ENCODE peak calls at places on chromosome 6, in five cellular contexts. T is upper lobe of right lung; F is heart left ventricle; D is aorta; X is CD4-positive, alpha-beta memory T cell. S is an unnamed sample.

GRCh38 chr6:136728033-136728939 is 64.0 kb downstream of the MAP3K5 start:
- DNase-seq in T (no peak), D (no peak), X (no peak), F (no peak), S (no peak)

GRCh38 chr6:42409582-42409981 is 42.1 kb downstream of the TRERF1 start:
- DNase-seq in D (no peak), T (no peak), X (no peak), F (no peak), S (no peak)

GRCh38 chr6:17935188-17936149 is 52.0 kb downstream of the KIF13A start:
- DNase-seq in T (no peak), X (no peak), D (no peak), F (no peak), S (no peak)

GRCh38 chr6:25486580-25486979 is 165.4 kb upstream of the SCGN start:
- DNase-seq in X (no peak), D (no peak), T (no peak), F (no peak), S (no peak)

GRCh38 chr6:6332240-6332639 is 11.8 kb upstream of the F13A1 start:
- DNase-seq in D (no peak), X (no peak), T (no peak), F (no peak), S (no peak)

GRCh38 chr6:128519931-128520435 is 416 bp downstream of the PTPRK start:
- DNase-seq in F (peak; percentile 79), X (peak; percentile 45), D (peak; percentile 64), T (peak; percentile 86), S (peak; percentile 42)

GRCh38 chr6:140252099-140252498 is 877.7 kb upstream of the CITED2 start:
- DNase-seq in F (no peak), T (no peak), X (no peak), D (no peak), S (no peak)

GRCh38 chr6:145544514-145544913 is 190.8 kb downstream of the EPM2A start:
- DNase-seq in D (no peak), T (no peak), X (no peak), F (no peak), S (no peak)

GRCh38 chr6:72783667-72784066 is 161.8 kb downstream of the KCNQ5 start:
- DNase-seq in F (no peak), D (no peak), X (no peak), T (no peak), S (no peak)

GRCh38 chr6:5205877-5206840 is 54.6 kb downstream of the LYRM4 start:
- DNase-seq in D (peak; percentile 59), X (no peak), F (peak; percentile 69), T (no peak), S (no peak)

GRCh38 chr6:98894810-98895209 is 52.9 kb downstream of the FBXL4 start:
- DNase-seq in T (no peak), F (no peak), D (no peak), X (no peak), S (no peak)

GRCh38 chr6:79570802-79571367 is 33.7 kb upstream of the LCA5 start:
- DNase-seq in X (peak; percentile 26), D (no peak), F (no peak), T (no peak), S (no peak)

GRCh38 chr6:134662077-134662476 is 287.8 kb downstream of the ALDH8A1 start:
- DNase-seq in X (no peak), D (no peak), T (no peak), F (no peak), S (no peak)

GRCh38 chr6:106973018-106973840 is 1.3 kb downstream of the CD24 start:
- DNase-seq in T (peak; percentile 65), D (peak; percentile 46), F (no peak), X (no peak), S (no peak)

GRCh38 chr6:24864345-24864744 is 65.6 kb upstream of the ARMH2 start:
- DNase-seq in T (no peak), D (no peak), X (no peak), F (no peak), S (no peak)

GRCh38 chr6:134735461-134735860 is 214.4 kb downstream of the ALDH8A1 start:
- DNase-seq in X (no peak), D (no peak), T (no peak), F (no peak), S (no peak)

GRCh38 chr6:45476341-45476740 is 98.6 kb upstream of the SUPT3H start:
- DNase-seq in D (no peak), F (no peak), T (no peak), X (no peak), S (no peak)

GRCh38 chr6:45479834-45480696 is 102.3 kb upstream of the SUPT3H start:
- DNase-seq in D (no peak), F (no peak), X (no peak), T (no peak), S (no peak)

GRCh38 chr6:45478235-45478634 is 100.5 kb upstream of the SUPT3H start:
- DNase-seq in D (no peak), F (no peak), X (no peak), T (no peak), S (no peak)

GRCh38 chr6:45477785-45478184 is 100.1 kb upstream of the SUPT3H start:
- DNase-seq in X (no peak), F (no peak), T (no peak), D (no peak), S (no peak)

DNA sequence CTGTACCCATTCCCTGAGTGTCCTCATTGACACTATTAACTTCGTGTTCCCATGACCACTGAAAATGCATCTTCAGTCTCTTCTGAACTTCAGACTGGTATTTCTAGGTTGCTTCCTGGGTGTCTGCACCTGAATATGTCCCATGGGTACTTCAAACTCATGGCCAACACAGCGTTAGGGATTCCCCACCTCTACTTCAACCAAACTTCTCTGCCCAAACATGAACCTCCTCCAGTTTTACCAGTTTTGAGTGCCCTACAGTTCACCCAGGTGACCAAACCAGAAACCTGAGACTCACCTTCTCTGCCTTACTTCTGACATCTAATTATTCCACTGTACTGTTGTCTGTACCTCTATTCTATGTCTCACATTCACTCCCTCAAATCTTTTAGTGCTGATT is 99.5 kb upstream of the SUPT3H start:
- DNase-seq in D (no peak), X (no peak), T (no peak), F (no peak), S (no peak)
- H3K4me3 ChIP-seq in D (no peak overlapping the region), X (no peak overlapping the region), T (no peak overlapping the region), F (no peak overlapping the region), S (no peak overlapping the region)

DNA sequence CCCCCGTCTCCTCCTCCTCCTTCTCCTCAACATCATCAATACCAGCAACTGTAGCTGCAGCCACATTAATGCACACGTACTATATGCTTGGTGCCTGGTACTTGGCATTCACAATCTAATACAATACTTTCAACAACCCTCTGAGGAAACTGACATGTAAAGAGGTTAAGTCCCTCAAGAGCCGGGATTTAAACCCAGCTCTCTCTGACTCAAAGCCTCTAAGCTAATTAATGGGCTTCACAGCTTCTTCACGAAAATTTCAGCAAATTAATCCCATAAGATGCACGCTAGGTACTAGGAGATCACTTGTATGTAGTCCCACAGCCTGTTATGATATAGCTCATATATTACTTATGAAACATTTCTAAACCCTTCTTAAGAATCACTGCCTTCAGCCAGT is 73.1 kb upstream of the IPCEF1 start:
- DNase-seq in F (no peak), D (no peak), T (no peak), X (no peak), S (no peak)
- H3K4me1 ChIP-seq in F (no peaks in the 10 kb centered on the region), D (peaks cover 11% of the 10 kb centered on the region), T (no peaks in the 10 kb centered on the region), X (no peaks in the 10 kb centered on the region), S (no peaks in the 10 kb centered on the region)

DNA sequence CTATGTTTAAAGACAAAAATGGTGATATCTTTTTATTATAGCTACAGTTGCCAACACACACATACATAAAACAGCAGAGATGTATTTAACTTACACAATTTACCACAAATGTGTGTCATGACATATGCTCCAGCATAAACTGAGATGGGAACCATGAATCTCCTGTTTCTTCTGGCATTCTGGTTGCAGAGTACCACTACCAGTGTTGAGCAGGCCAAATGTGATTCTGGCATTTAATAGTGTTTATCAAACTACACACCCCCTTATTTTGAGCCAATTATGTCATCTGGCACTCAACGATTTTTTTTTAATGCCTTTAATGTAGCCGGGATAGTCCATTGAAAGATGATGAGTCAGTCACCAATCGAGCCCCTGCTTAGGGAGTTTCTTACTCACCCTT is 59.0 kb upstream of the TPD52L1 start:
- DNase-seq in T (no peak), X (no peak), F (no peak), D (no peak), S (no peak)
- H3K27ac ChIP-seq in T (no peak overlapping the region), X (no peak overlapping the region), F (no peak overlapping the region), D (no peak overlapping the region), S (no peak overlapping the region)

GRCh38 chr6:121523628-121524027 is 88.2 kb downstream of the GJA1 start:
- DNase-seq in X (no peak), T (no peak), F (no peak), D (no peak), S (no peak)

GRCh38 chr6:121522265-121522664 is 86.8 kb downstream of the GJA1 start:
- DNase-seq in X (no peak), T (no peak), F (no peak), D (no peak), S (no peak)

GRCh38 chr6:121522771-121523386 is 87.4 kb downstream of the GJA1 start:
- DNase-seq in F (no peak), X (no peak), D (no peak), T (no peak), S (no peak)

GRCh38 chr6:121521164-121521555 is 85.7 kb downstream of the GJA1 start:
- DNase-seq in T (no peak), F (no peak), D (no peak), X (no peak), S (no peak)

GRCh38 chr6:121520337-121521163 is 85.1 kb downstream of the GJA1 start:
- DNase-seq in X (no peak), F (no peak), D (no peak), T (no peak), S (no peak)
- H3K4me3 ChIP-seq in X (no peak overlapping the region), F (no peak overlapping the region), D (no peak overlapping the region), T (no peak overlapping the region), S (no peak overlapping the region)

GRCh38 chr6:36622901-36623546 is 28.9 kb downstream of the SRSF3 start:
- DNase-seq in F (no peak), X (no peak), D (peak; percentile 11), T (peak; percentile 26), S (no peak)
- H3K4me1 ChIP-seq in F (no peaks in the 10 kb centered on the region), X (peaks cover 9% of the 10 kb centered on the region), D (no peaks in the 10 kb centered on the region), T (peaks cover 33% of the 10 kb centered on the region), S (peaks cover 3% of the 10 kb centered on the region)

GRCh38 chr6:44022671-44023352 is 104.4 kb downstream of the MRPL14 start:
- DNase-seq in X (no peak), D (no peak), T (peak; percentile 34), F (no peak), S (no peak)

GRCh38 chr6:44020664-44021425 is 106.4 kb downstream of the MRPL14 start:
- DNase-seq in D (no peak), T (peak; percentile 18), X (no peak), F (no peak), S (no peak)

GRCh38 chr6:44020148-44020547 is 107.1 kb downstream of the MRPL14 start:
- DNase-seq in F (no peak), X (no peak), T (peak; percentile 30), D (no peak), S (no peak)

GRCh38 chr6:44022296-44022661 is 105.0 kb downstream of the MRPL14 start:
- DNase-seq in T (peak; percentile 45), X (no peak), D (no peak), F (no peak), S (no peak)

GRCh38 chr6:44021628-44022295 is 105.5 kb downstream of the MRPL14 start:
- DNase-seq in X (no peak), F (no peak), T (peak; percentile 28), D (no peak), S (no peak)
- H3K27ac ChIP-seq in X (no peak overlapping the region), F (no peak overlapping the region), T (no peak overlapping the region), D (no peak overlapping the region), S (no peak overlapping the region)

S was measured in CD8-positive, alpha-beta T cell.